ENCODE peak calls at places on chromosome X, in five cellular contexts. E is tibial nerve; W is KBM-7; Q is naive thymus-derived CD4-positive, alpha-beta T cell; P is HEK293T. L is an unnamed sample.

GRCh38 chrX:134998246-134998645 is 7.5 kb downstream of the SMIM10 start:
- DNase-seq in E (no peak), W (no peak), Q (no peak), P (no peak), L (no peak)

GRCh38 chrX:40581333-40581910 is 652 bp downstream of the ATP6AP2 start:
- DNase-seq in Q (no peak), P (no peak), E (no peak), W (peak), L (no peak)

GRCh38 chrX:154348114-154348531 is 26.3 kb downstream of the FLNA start:
- DNase-seq in Q (no peak), P (no peak), E (no peak), W (no peak), L (no peak)

GRCh38 chrX:78104447-78105176 is 564 bp downstream of the PGK1 start:
- DNase-seq in W (peak), P (peak), E (no peak), Q (no peak), L (no peak)

GRCh38 chrX:130125090-130125489 is 14.8 kb upstream of the ELF4 start:
- DNase-seq in Q (no peak), W (no peak), P (no peak), E (peak), L (peak)

GRCh38 chrX:107552976-107553375 is 75.3 kb upstream of the PRPS1 start:
- DNase-seq in P (no peak), E (no peak), Q (no peak), W (no peak), L (no peak)

GRCh38 chrX:107574054-107574683 is 54.1 kb upstream of the PRPS1 start:
- DNase-seq in E (no peak), W (no peak), Q (no peak), P (no peak), L (no peak)

GRCh38 chrX:14095702-14096101 is 66.0 kb upstream of the GEMIN8 start:
- DNase-seq in P (peak), E (no peak), W (peak), Q (peak), L (peak)

GRCh38 chrX:56943264-56943663 is 52.1 kb downstream of the SPIN3 start:
- DNase-seq in Q (no peak), E (no peak), P (no peak), W (no peak), L (no peak)

GRCh38 chrX:151830911-151831310 is 81.8 kb upstream of the MAGEA4 start:
- DNase-seq in Q (no peak), W (no peak), P (no peak), E (no peak), L (no peak)

GRCh38 chrX:63713510-63713909 is 71.5 kb downstream of the ARHGEF9 start:
- DNase-seq in Q (no peak), P (no peak), W (no peak), E (no peak), L (no peak)

GRCh38 chrX:110509778-110510510 is 151.3 kb downstream of the RTL9 start:
- DNase-seq in P (no peak), Q (no peak), E (no peak), W (no peak), L (no peak)

GRCh38 chrX:115679460-115679859 is 118.5 kb downstream of the PLS3 start:
- DNase-seq in E (no peak), P (peak), W (peak), Q (no peak), L (no peak)

GRCh38 chrX:150482537-150483217 is 85.7 kb upstream of the MTM1 start:
- DNase-seq in E (no peak), Q (peak), W (no peak), P (no peak), L (no peak)

GRCh38 chrX:146243071-146243470 is 425.4 kb downstream of the SLITRK2 start:
- DNase-seq in W (no peak), Q (no peak), E (no peak), P (no peak), L (no peak)

GRCh38 chrX:12370444-12371089 is 232.3 kb downstream of the FRMPD4 start:
- DNase-seq in W (no peak), E (no peak), P (no peak), Q (no peak), L (no peak)

GRCh38 chrX:105167233-105167632 is 53.3 kb downstream of the TEX13A start:
- DNase-seq in Q (no peak), W (no peak), E (no peak), P (no peak), L (no peak)

GRCh38 chrX:50117477-50117876 is 83.3 kb downstream of the AKAP4 start:
- DNase-seq in Q (no peak), P (no peak), W (peak), E (no peak), L (no peak)

GRCh38 chrX:139560221-139560620 is 29.7 kb downstream of the F9 start:
- DNase-seq in W (no peak), E (no peak), P (no peak), Q (no peak), L (no peak)

GRCh38 chrX:39745782-39746181 is 352.0 kb downstream of the BCOR start:
- DNase-seq in Q (no peak), W (no peak), E (no peak), P (no peak), L (no peak)

GRCh38 chrX:150167482-150168324 is 195.4 kb upstream of the MAMLD1 start:
- DNase-seq in E (no peak), Q (no peak), W (no peak), P (no peak), L (no peak)

GRCh38 chrX:152926279-152926678 is 28.4 kb downstream of the ZNF185 start:
- DNase-seq in E (no peak), P (peak), Q (peak), W (peak), L (peak)

GRCh38 chrX:1658083-1658463 is 43.2 kb downstream of the ASMT start:
- DNase-seq in E (no peak), W (peak), P (peak), Q (no peak), L (no peak)

GRCh38 chrX:24392709-24393108 is 32.3 kb downstream of the SUPT20HL1 start:
- DNase-seq in E (no peak), Q (no peak), W (no peak), P (no peak), L (no peak)

GRCh38 chrX:39012561-39013209 is 211.4 kb downstream of the MID1IP1 start:
- DNase-seq in Q (no peak), E (no peak), P (no peak), W (no peak), L (no peak)

GRCh38 chrX:88612870-88613329 is 134.1 kb upstream of the CPXCR1 start:
- DNase-seq in Q (no peak), E (no peak), W (no peak), P (no peak), L (no peak)

GRCh38 chrX:22922961-22923360 is 76.8 kb upstream of the DDX53 start:
- DNase-seq in W (peak), E (no peak), Q (no peak), P (no peak), L (no peak)

GRCh38 chrX:30643313-30643821 is 9.9 kb upstream of the GK start:
- DNase-seq in Q (no peak), E (no peak), W (peak), P (no peak), L (no peak)

GRCh38 chrX:40267334-40268118 is 169.8 kb upstream of the BCOR start:
- DNase-seq in E (peak), W (peak), P (no peak), Q (no peak), L (no peak)

GRCh38 chrX:110563276-110563675 is 204.6 kb downstream of the RTL9 start:
- DNase-seq in E (no peak), Q (no peak), P (no peak), W (no peak), L (no peak)